ENCODE peak calls at places on chromosomes 2 and 18, in six cellular contexts. F is esophagus squamous epithelium, G is WTC11, I is A549, D is AG04449, C is fibroblast of mammary gland. Q is an unnamed sample.

GRCh38 chr18:8763611-8764010 is 58.3 kb downstream of the MTCL1 start:
- DNase-seq in F (no peak), G (no peak), I (no peak), D (no peak), C (peak), Q (no peak)

GRCh38 chr18:35436076-35436649 is 59.0 kb upstream of the ZNF396 start:
- DNase-seq in F (no peak), G (no peak), I (peak), D (peak), C (no peak), Q (no peak)

GRCh38 chr18:21809725-21810124 is 69.1 kb downstream of the MIB1 start:
- DNase-seq in F (no peak), G (no peak), I (no peak), D (no peak), C (no peak), Q (no peak)

GRCh38 chr18:45793295-45793965 is 32.0 kb upstream of the SIGLEC15 start:
- DNase-seq in F (no peak), G (no peak), I (peak), D (peak), C (peak), Q (no peak)

GRCh38 chr18:3528251-3528650 is 78.3 kb downstream of the TGIF1 start:
- DNase-seq in F (no peak), G (no peak), I (no peak), D (no peak), C (no peak), Q (no peak)

GRCh38 chr2:230872151-230872967 is 7.6 kb downstream of the ITM2C start:
- DNase-seq in F (no peak), G (no peak), I (no peak), D (no peak), C (no peak), Q (no peak)

GRCh38 chr18:5970032-5970431 is 74.7 kb upstream of the TMEM200C start:
- DNase-seq in F (no peak), G (no peak), I (no peak), D (no peak), C (no peak), Q (no peak)

GRCh38 chr2:76391663-76392062 is 680.9 kb upstream of the GCFC2 start:
- DNase-seq in F (no peak), G (no peak), I (no peak), D (no peak), C (no peak), Q (no peak)

GRCh38 chr2:237581751-237582746 is 8.5 kb downstream of the RAB17 start:
- DNase-seq in F (no peak), G (no peak), I (peak), D (peak), C (peak), Q (no peak)

GRCh38 chr2:184322615-184323014 is 275.7 kb upstream of the ZNF804A start:
- DNase-seq in F (no peak), G (no peak), I (no peak), D (no peak), C (no peak), Q (no peak)

GRCh38 chr18:48813833-48814489 is 136.8 kb downstream of the SMAD7 start:
- DNase-seq in F (no peak), G (no peak), I (no peak), D (no peak), C (no peak), Q (peak)

GRCh38 chr2:102418421-102418961 is 4.5 kb upstream of the IL18RAP start:
- DNase-seq in F (no peak), G (no peak), I (no peak), D (no peak), C (no peak), Q (no peak)

GRCh38 chr18:51537487-51537886 is 340.0 kb upstream of the MEX3C start:
- DNase-seq in F (no peak), G (peak), I (peak), D (no peak), C (no peak), Q (no peak)

GRCh38 chr2:226838758-226839555 is 3.1 kb downstream of the RHBDD1 start:
- DNase-seq in F (no peak), G (no peak), I (no peak), D (no peak), C (no peak), Q (no peak)

GRCh38 chr2:121521359-121521758 is 9.3 kb upstream of the RNU4ATAC start:
- DNase-seq in F (no peak), G (no peak), I (no peak), D (no peak), C (peak), Q (no peak)

GRCh38 chr18:47342566-47342965 is 91.1 kb upstream of the SKOR2 start:
- DNase-seq in F (no peak), G (no peak), I (no peak), D (no peak), C (no peak), Q (no peak)

GRCh38 chr2:188527110-188527509 is 235.4 kb downstream of the GULP1 start:
- DNase-seq in F (no peak), G (no peak), I (no peak), D (no peak), C (peak), Q (no peak)

GRCh38 chr18:42231796-42232195 is 276.8 kb downstream of the PIK3C3 start:
- DNase-seq in F (no peak), G (no peak), I (no peak), D (no peak), C (no peak), Q (no peak)

GRCh38 chr2:5617796-5618195 is 74.4 kb upstream of the SOX11 start:
- DNase-seq in F (no peak), G (no peak), I (no peak), D (no peak), C (no peak), Q (no peak)

GRCh38 chr2:197499594-197500502 is at the start of the genes HSPD1 and HSPE1:
- DNase-seq in F (peak), G (peak), I (peak), D (peak), C (peak), Q (peak)

GRCh38 chr2:18900691-18901113 is 311.3 kb upstream of the NT5C1B start:
- DNase-seq in F (no peak), G (no peak), I (no peak), D (no peak), C (peak), Q (no peak)

GRCh38 chr2:50953021-50953420 is 78.9 kb downstream of the NRXN1 start:
- DNase-seq in F (no peak), G (no peak), I (peak), D (no peak), C (peak), Q (no peak)

GRCh38 chr2:72917138-72917874 is at the start of gene EMX1:
- DNase-seq in F (no peak), G (peak), I (peak), D (no peak), C (no peak), Q (peak)

GRCh38 chr2:23918837-23919489 is 8.0 kb downstream of the ATAD2B start:
- DNase-seq in F (no peak), G (no peak), I (no peak), D (no peak), C (peak), Q (no peak)

GRCh38 chr2:174787485-174788205 is 23.4 kb upstream of the CHRNA1 start:
- DNase-seq in F (no peak), G (peak), I (peak), D (peak), C (peak), Q (no peak)

GRCh38 chr18:43681661-43682060 is 404.4 kb upstream of the SYT4 start:
- DNase-seq in F (no peak), G (no peak), I (no peak), D (no peak), C (no peak), Q (no peak)

GRCh38 chr2:144224446-144224845 is 295.5 kb downstream of the ZEB2 start:
- DNase-seq in F (no peak), G (no peak), I (no peak), D (no peak), C (no peak), Q (no peak)
- TF ChIP-seq CTCF in F (no peak), G (no peak), I (no peak), D (no peak), C (no peak), Q (no peak)

DNA sequence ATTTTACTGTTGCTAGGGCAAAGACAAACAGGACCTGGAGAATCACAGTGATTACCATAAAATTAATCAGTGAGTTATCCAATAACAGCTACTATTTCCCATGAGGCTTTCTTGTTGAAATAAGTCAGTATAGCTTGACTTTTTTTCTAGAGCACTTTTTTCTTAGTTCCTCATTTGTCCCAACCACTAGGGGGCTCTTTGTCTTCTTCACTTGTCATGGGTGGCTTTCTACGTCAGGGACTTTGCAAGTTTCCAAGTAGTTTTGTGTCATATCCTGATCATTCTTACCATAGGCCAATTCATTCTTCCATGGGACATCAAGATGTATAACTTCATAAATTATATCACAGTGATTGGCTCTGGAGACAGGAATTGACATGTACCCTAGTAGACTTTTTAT is 1019.6 kb upstream of the PIK3C3 start:
- DNase-seq in F (no peak), G (no peak), I (peak), D (no peak), C (peak), Q (no peak)
- TF ChIP-seq CTCF in F (no peak), G (peak), I (no peak), D (no peak), C (peak), Q (no peak)

GRCh38 chr2:7377861-7378569 is 460.8 kb downstream of the RNF144A start:
- DNase-seq in F (no peak), G (peak), I (no peak), D (no peak), C (no peak), Q (no peak)
- TF ChIP-seq CTCF in F (peak), G (no peak), I (no peak), D (no peak), C (no peak), Q (no peak)

GRCh38 chr2:396903-397302 is 109.0 kb upstream of the ALKAL2 start:
- DNase-seq in F (no peak), G (no peak), I (no peak), D (no peak), C (no peak), Q (no peak)
- TF ChIP-seq CTCF in F (no peak), G (no peak), I (no peak), D (no peak), C (no peak), Q (no peak)

DNA sequence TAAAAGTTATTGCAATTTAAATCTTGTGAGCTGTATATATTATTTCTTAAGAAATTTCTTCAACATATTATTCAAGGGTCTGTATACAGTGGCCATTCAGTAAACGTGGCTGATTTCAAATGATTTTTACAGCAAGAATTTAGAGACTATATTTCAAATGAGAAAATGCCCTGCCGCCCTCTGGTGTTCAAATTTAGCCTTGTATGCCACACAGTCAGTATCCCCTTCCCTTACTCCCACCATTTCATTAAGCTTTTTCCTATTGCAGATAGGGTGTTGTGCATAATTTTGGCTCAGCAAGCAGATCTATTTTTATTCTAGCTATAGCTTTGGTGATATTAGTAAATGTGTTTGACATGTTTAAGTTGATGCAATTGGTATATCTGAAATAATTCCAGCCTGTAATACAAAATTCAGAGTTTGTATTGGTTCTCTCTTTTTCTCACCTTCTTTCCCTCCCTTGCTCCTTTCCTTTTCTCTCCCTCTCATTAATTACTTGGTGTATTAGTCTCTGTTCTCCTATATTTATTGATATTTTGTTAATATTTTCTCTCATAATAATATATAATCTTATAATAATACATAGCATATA is 22.8 kb upstream of the SCN7A start:
- DNase-seq in F (no peak), G (peak), I (peak), D (no peak), C (peak), Q (no peak)
- TF ChIP-seq CTCF in F (peak), G (peak), I (peak), D (peak), C (peak), Q (no peak)

GRCh38 chr18:54392621-54393023 is 34.9 kb downstream of the C18orf54 start:
- DNase-seq in F (no peak), G (no peak), I (peak), D (no peak), C (peak), Q (no peak)
- TF ChIP-seq CTCF in F (peak), G (peak), I (peak), D (peak), C (peak), Q (no peak)

DNA sequence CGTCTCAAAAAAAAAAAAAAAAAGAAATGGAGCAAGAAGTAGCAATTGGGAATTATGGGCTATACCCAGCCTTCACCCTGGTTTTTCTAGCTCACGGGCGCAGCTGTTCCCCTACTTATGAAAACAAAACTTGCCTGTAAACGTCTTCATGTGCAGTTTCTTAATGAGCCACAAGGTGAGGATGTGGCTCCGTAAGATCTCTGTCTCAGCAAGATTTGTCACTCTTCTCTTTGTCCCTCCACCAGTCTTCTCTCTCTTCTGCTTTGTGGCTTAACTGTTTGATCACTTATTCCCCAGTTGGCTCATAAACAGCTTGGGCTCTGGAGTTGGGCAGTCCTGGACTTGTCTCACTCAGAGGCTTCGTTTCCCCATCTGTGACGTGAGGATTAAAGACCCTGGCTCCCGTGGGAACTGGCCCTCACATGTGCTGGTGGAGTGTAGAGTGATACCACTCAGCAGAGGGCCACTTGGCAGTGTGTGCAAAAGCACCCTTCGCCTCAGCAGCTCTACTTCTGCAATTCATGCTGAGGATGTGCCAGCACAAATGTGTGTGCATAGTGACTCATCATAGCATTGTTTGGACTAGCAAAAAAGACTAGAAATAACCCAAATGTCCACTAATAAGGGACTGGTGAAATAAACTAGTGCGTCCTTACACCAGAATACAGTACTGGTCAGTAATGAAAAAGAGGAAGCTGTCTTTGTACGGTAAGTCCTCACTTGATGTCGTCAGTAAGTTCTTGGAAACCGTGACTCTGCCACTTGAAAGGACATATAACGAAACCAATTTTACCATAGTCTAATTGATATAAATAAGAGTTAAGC is 8.7 kb downstream of the CEP68 start:
- DNase-seq in F (peak), G (no peak), I (peak), D (peak), C (peak), Q (peak)
- TF ChIP-seq CTCF in F (peak), G (peak), I (peak), D (peak), C (peak), Q (peak)